ENCODE peak calls at places on chromosome 21, in ten cellular contexts. C is head of caudate nucleus; Y is epithelial cell of esophagus; J is AML-193; W is left colon; Q is ovary; O is NCI-H446 treated with DMSO at 0.1 percent for 48 hours; P is NCI-H1930; N is activated CD4-positive, CD25-positive, alpha-beta regulatory T cell; A is stimulated activated CD4-positive, alpha-beta T cell treated with anti-CD3 and anti-CD28 coated beads, Interleukin-4, amount 100 ng/mL, for 4 hours. K is an unnamed sample.
A peak's percentile ranks its signal among the peaks of the same experiment; 100 is the strongest.

GRCh38 chr21:44049182-44049581 is 37.1 kb downstream of the TRAPPC10 start:
- DNase-seq in W (no peak), A (no peak), C (no peak), P (no peak), Q (no peak), O (no peak), J (no peak), N (no peak), Y (no peak), K (no peak)

GRCh38 chr21:44858291-44858690 is 15.2 kb downstream of the PTTG1IP start:
- DNase-seq in A (no peak), J (no peak), O (no peak), C (no peak), Q (no peak), P (no peak), W (no peak), N (no peak), Y (peak; percentile 21), K (no peak)

GRCh38 chr21:33890187-33890586 is 25.4 kb downstream of the ATP5PO start:
- DNase-seq in Q (no peak), W (no peak), A (no peak), N (no peak), Y (no peak), C (no peak), O (no peak), P (no peak), J (no peak), K (no peak)

GRCh38 chr21:42153746-42154145 is 65.2 kb upstream of the ABCG1 start:
- DNase-seq in O (no peak), P (no peak), A (no peak), Q (no peak), Y (no peak), W (no peak), C (no peak), J (no peak), N (no peak), K (no peak)

GRCh38 chr21:43283136-43283924 is 114.5 kb downstream of the CRYAA start:
- DNase-seq in Y (no peak), A (no peak), C (no peak), Q (no peak), W (no peak), J (no peak), N (no peak), P (no peak), O (no peak), K (no peak)

GRCh38 chr21:35226302-35226701 is 177.2 kb upstream of the RUNX1 start:
- DNase-seq in C (no peak), A (no peak), Q (no peak), P (no peak), W (no peak), Y (no peak), O (no peak), J (no peak), N (no peak), K (peak; percentile 82)

GRCh38 chr21:33402011-33402979 is 918 bp upstream of the IFNGR2 start:
- DNase-seq in J (peak; percentile 93), W (peak; percentile 54), O (no peak), Y (peak; percentile 84), C (peak; percentile 40), P (no peak), A (no peak), Q (peak; percentile 46), N (no peak), K (no peak)

GRCh38 chr21:42446531-42446930 is 42.8 kb downstream of the UBASH3A start:
- DNase-seq in C (no peak), O (no peak), W (no peak), N (no peak), Y (no peak), A (no peak), Q (no peak), J (no peak), P (no peak), K (no peak)

GRCh38 chr21:33110340-33110715 is 40.4 kb downstream of the OLIG1 start:
- DNase-seq in P (no peak), Y (no peak), J (no peak), N (no peak), C (no peak), A (no peak), O (no peak), W (no peak), Q (no peak), K (no peak)

GRCh38 chr21:16330340-16331319 is 600.8 kb downstream of the USP25 start:
- DNase-seq in J (peak; percentile 47), Y (peak; percentile 75), N (no peak), O (peak; percentile 80), A (no peak), W (no peak), C (peak; percentile 17), P (peak; percentile 4), Q (no peak), K (peak; percentile 85)

GRCh38 chr21:36437745-36438128 is 42.2 kb downstream of the CLDN14 start:
- DNase-seq in N (no peak), C (no peak), O (no peak), A (no peak), Q (peak; percentile 75), P (no peak), W (no peak), J (no peak), Y (peak; percentile 63), K (no peak)

GRCh38 chr21:42162831-42163510 is 56.0 kb upstream of the ABCG1 start:
- DNase-seq in J (no peak), C (no peak), Q (no peak), P (no peak), N (no peak), Y (peak; percentile 41), A (no peak), O (no peak), W (no peak), K (peak; percentile 14)

GRCh38 chr21:26795866-26796329 is 49.3 kb downstream of the ADAMTS1 start:
- DNase-seq in J (no peak), C (peak; percentile 78), O (peak; percentile 37), W (peak; percentile 46), N (no peak), Y (peak; percentile 68), Q (peak; percentile 94), A (no peak), P (no peak), K (peak; percentile 64)

GRCh38 chr21:39073717-39074116 is 109.5 kb downstream of the PSMG1 start:
- DNase-seq in P (no peak), Q (no peak), O (peak; percentile 32), J (no peak), W (no peak), A (no peak), N (no peak), Y (no peak), C (peak; percentile 25), K (no peak)

GRCh38 chr21:37139902-37140301 is 66.8 kb downstream of the TTC3 start:
- DNase-seq in A (no peak), W (no peak), J (no peak), C (no peak), P (no peak), N (no peak), O (no peak), Q (no peak), Y (no peak), K (no peak)